ENCODE peak calls at places on chromosomes 16 and 17, in seven cellular contexts. K, S, A, T, U, H and J are unnamed samples.

GRCh38 chr16:70682239-70683145 is 3.4 kb downstream of the MTSS2 start:
- DNase-seq in S (no peak), K (no peak), T (no peak), H (no peak), A (no peak), U (no peak), J (no peak)

GRCh38 chr17:1755993-1756306 is 5.9 kb upstream of the SERPINF1 start:
- DNase-seq in K (no peak), H (no peak), T (no peak), U (no peak), S (no peak), A (no peak), J (no peak)

GRCh38 chr17:2396192-2396567 is 4.7 kb downstream of the MNT start:
- DNase-seq in H (no peak), A (no peak), T (peak; percentile 67), K (no peak), S (no peak), U (no peak), J (no peak)

GRCh38 chr16:23302045-23302956 is at the start of gene SCNN1B:
- DNase-seq in T (no peak), H (no peak), A (no peak), S (no peak), K (no peak), U (no peak), J (no peak)

GRCh38 chr16:52074133-52074532 is 472.8 kb downstream of the TOX3 start:
- DNase-seq in T (no peak), K (no peak), U (no peak), H (no peak), A (no peak), S (no peak), J (no peak)

GRCh38 chr16:89084814-89085612 is 8.6 kb upstream of the ACSF3 start:
- DNase-seq in T (no peak), H (no peak), K (no peak), U (no peak), S (no peak), A (no peak), J (no peak)

GRCh38 chr16:11848842-11849241 is 2.5 kb downstream of the RSL1D1 start:
- DNase-seq in A (no peak), H (no peak), U (peak; percentile 68), K (no peak), S (no peak), T (no peak), J (no peak)

GRCh38 chr17:63698381-63698885 is 1.5 kb downstream of the LIMD2 start:
- DNase-seq in T (no peak), S (no peak), K (no peak), H (peak; percentile 49), A (peak; percentile 55), U (no peak), J (no peak)

GRCh38 chr16:81443688-81444447 is 740 bp upstream of the CMIP start:
- DNase-seq in T (peak; percentile 79), K (no peak), H (no peak), A (no peak), S (no peak), U (no peak), J (no peak)

GRCh38 chr17:47693667-47694017 is 319 bp upstream of the TBKBP1 start:
- DNase-seq in T (no peak), S (no peak), H (no peak), U (no peak), A (no peak), K (no peak), J (peak; percentile 68)

GRCh38 chr16:1298406-1298805 is 11.0 kb upstream of the UBE2I start:
- DNase-seq in U (no peak), A (no peak), T (no peak), H (no peak), K (no peak), S (no peak), J (no peak)

GRCh38 chr17:1168537-1169234 is 11.1 kb downstream of the ABR start:
- DNase-seq in U (no peak), T (no peak), K (no peak), S (peak; percentile 39), A (no peak), H (no peak), J (no peak)

GRCh38 chr17:27776882-27777624 is 23.3 kb downstream of the NOS2 start:
- DNase-seq in A (no peak), S (peak; percentile 9), K (no peak), T (no peak), H (no peak), U (no peak), J (no peak)

GRCh38 chr17:17790673-17791464 is 45.9 kb downstream of the SREBF1 start:
- DNase-seq in H (no peak), K (no peak), S (no peak), U (no peak), A (no peak), T (no peak), J (no peak)

GRCh38 chr16:6573577-6573976 is 759.1 kb upstream of the RBFOX1 start:
- DNase-seq in K (no peak), H (no peak), U (no peak), A (peak; percentile 6), T (no peak), S (peak; percentile 1), J (no peak)

GRCh38 chr16:24896439-24896838 is 50.7 kb downstream of the SLC5A11 start:
- DNase-seq in K (no peak), U (no peak), T (no peak), A (no peak), H (no peak), S (no peak), J (no peak)

GRCh38 chr16:58755989-58756649 is 22.0 kb upstream of the GOT2 start:
- DNase-seq in S (peak; percentile 77), T (peak; percentile 71), K (peak; percentile 86), A (peak; percentile 88), U (peak; percentile 68), H (peak; percentile 92), J (peak; percentile 85)

GRCh38 chr17:64154321-64155089 is 24.6 kb upstream of the ERN1 start:
- DNase-seq in U (peak; percentile 21), A (peak; percentile 41), T (no peak), S (no peak), K (no peak), H (no peak), J (no peak)

GRCh38 chr16:57826706-57827625 is 24.7 kb upstream of the KIFC3 start:
- DNase-seq in H (no peak), K (no peak), S (peak; percentile 83), U (no peak), T (no peak), A (no peak), J (peak; percentile 66)

GRCh38 chr16:47851026-47851610 is 304.7 kb downstream of the ABCC12 start:
- DNase-seq in U (no peak), A (no peak), T (no peak), K (no peak), S (no peak), H (no peak), J (peak; percentile 6)

GRCh38 chr17:47717845-47718621 is 15.0 kb upstream of the TBX21 start:
- DNase-seq in H (peak; percentile 64), K (no peak), U (no peak), A (peak; percentile 49), S (peak; percentile 63), T (no peak), J (peak; percentile 45)

GRCh38 chr16:12124742-12125141 is 148.2 kb downstream of the SNX29 start:
- DNase-seq in H (no peak), U (no peak), A (no peak), S (no peak), T (no peak), K (no peak), J (no peak)

GRCh38 chr17:46178550-46179198 is 14.6 kb downstream of the KANSL1 start:
- DNase-seq in H (no peak), U (peak; percentile 68), T (no peak), S (peak; percentile 49), A (peak; percentile 93), K (no peak), J (no peak)

GRCh38 chr16:25045696-25046381 is 30.7 kb upstream of the ARHGAP17 start:
- DNase-seq in K (peak; percentile 50), A (peak; percentile 32), S (no peak), U (peak; percentile 82), H (no peak), T (no peak), J (no peak)

GRCh38 chr16:14353340-14353739 is 276.7 kb downstream of the PARN start:
- DNase-seq in H (no peak), T (no peak), U (no peak), K (no peak), A (no peak), S (no peak), J (no peak)